ENCODE peak calls at places on chromosomes 12 and 14, in eight cellular contexts. P, S, E, L, K, G, U and J are unnamed samples.
A peak's percentile ranks its signal among the peaks of the same experiment; 100 is the strongest.

GRCh38 chr12:110042260-110042659 is 6.1 kb downstream of the C12orf76 start:
- DNase-seq in P (no peak), S (no peak), E (no peak), L (no peak), K (no peak), G (no peak), U (no peak), J (no peak)

GRCh38 chr12:74747305-74747704 is 209.7 kb downstream of the ATXN7L3B start:
- DNase-seq in P (no peak), S (no peak), E (peak; percentile 7), L (peak; percentile 27), K (no peak), G (no peak), U (no peak), J (no peak)

GRCh38 chr12:95674631-95675030 is 115.9 kb downstream of the NTN4 start:
- DNase-seq in P (no peak), S (no peak), E (no peak), L (peak; percentile 37), K (no peak), G (no peak), U (no peak), J (no peak)

GRCh38 chr14:60348211-60348610 is 99.2 kb downstream of the PPM1A start:
- DNase-seq in P (no peak), S (no peak), E (no peak), L (no peak), K (no peak), G (no peak), U (no peak), J (no peak)

GRCh38 chr12:132210223-132211055 is 66.2 kb downstream of the NOC4L start:
- DNase-seq in P (no peak), S (peak; percentile 95), E (no peak), L (no peak), K (no peak), G (no peak), U (no peak), J (no peak)

GRCh38 chr12:32843528-32844095 is 53.0 kb downstream of the PKP2 start:
- DNase-seq in P (no peak), S (no peak), E (peak; percentile 71), L (no peak), K (no peak), G (no peak), U (no peak), J (no peak)

GRCh38 chr12:123761841-123762714 is at the start of gene DNAH10:
- DNase-seq in P (no peak), S (no peak), E (peak; percentile 91), L (no peak), K (peak; percentile 37), G (peak; percentile 62), U (no peak), J (no peak)

GRCh38 chr12:102232446-102232845 is 34.8 kb upstream of the PMCH start:
- DNase-seq in P (no peak), S (no peak), E (no peak), L (no peak), K (peak; percentile 51), G (no peak), U (no peak), J (no peak)